ENCODE peak calls at places on chromosomes 16 and 17, in four cellular contexts. V is brain microvascular endothelial cell, K is fibroblast of lung, O is neural progenitor cell. W is an unnamed sample. For H3K27me3, the result is how much of the 10 kb centered on the place peaks cover.

GRCh38 chr16:26413780-26414179 is 652.9 kb upstream of the C16orf82 start:
- DNase-seq in V (no peak), K (no peak), O (no peak), W (no peak)

GRCh38 chr17:81518785-81519283 is 6.2 kb upstream of the ACTG1 start:
- DNase-seq in V (no peak), K (no peak), O (peak), W (no peak)

GRCh38 chr16:46975165-46975564 is 1.7 kb upstream of the DNAJA2 start:
- DNase-seq in V (no peak), K (no peak), O (no peak), W (no peak)

GRCh38 chr17:6683081-6683684 is 30.0 kb downstream of the SLC13A5 start:
- DNase-seq in V (no peak), K (no peak), O (no peak), W (no peak)

GRCh38 chr16:88911946-88912310 is 45.5 kb upstream of the PABPN1L start:
- DNase-seq in V (no peak), K (no peak), O (no peak), W (no peak)

GRCh38 chr17:206941-207560 is 25.6 kb upstream of the DOC2B start:
- DNase-seq in V (no peak), K (no peak), O (no peak), W (peak)

GRCh38 chr17:1055751-1056645 is 59.1 kb downstream of the TIMM22 start:
- DNase-seq in V (peak), K (peak), O (peak), W (peak)

GRCh38 chr17:60141111-60142018 is 8.4 kb upstream of the CA4 start:
- DNase-seq in V (peak), K (peak), O (peak), W (no peak)

GRCh38 chr17:80694085-80694991 is 149.7 kb downstream of the RPTOR start:
- DNase-seq in V (no peak), K (no peak), O (no peak), W (no peak)

GRCh38 chr17:774320-774584 is 7.8 kb downstream of the GLOD4 start:
- DNase-seq in V (no peak), K (no peak), O (no peak), W (no peak)

GRCh38 chr17:68053237-68054030 is 17.9 kb downstream of the KPNA2 start:
- DNase-seq in V (peak), K (peak), O (no peak), W (no peak)

GRCh38 chr16:75714661-75715060 is 11.6 kb downstream of the CPHXL start:
- DNase-seq in V (no peak), K (no peak), O (no peak), W (no peak)

GRCh38 chr17:71522383-71522782 is 598.4 kb upstream of the SOX9 start:
- DNase-seq in V (no peak), K (peak), O (peak), W (no peak)

DNA sequence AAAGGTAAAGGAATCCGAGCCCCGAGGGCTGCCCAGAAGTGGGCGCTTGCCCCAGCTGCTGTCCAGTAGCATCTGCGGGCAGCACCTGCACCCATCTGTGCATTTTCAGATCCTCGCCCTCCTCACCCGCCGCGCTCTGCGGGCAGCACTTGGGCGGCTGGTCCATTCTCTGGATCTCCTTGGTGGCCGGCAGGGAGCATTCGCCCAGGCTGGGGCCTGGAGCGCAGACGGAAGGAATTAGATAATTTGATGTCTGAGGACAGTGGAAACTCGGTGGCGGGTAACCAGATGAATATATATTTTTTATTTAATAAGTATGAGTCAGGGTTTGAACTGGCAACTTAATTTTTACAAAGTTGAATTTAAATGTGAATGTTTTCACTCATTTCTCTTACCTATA is 88.5 kb downstream of the NPIPB11 start:
- DNase-seq in V (no peak), K (no peak), O (no peak), W (peak)
- TF ChIP-seq CTCF in V (no peak), K (peak), O (peak), W (peak)

GRCh38 chr16:12903325-12904040 is 2.1 kb downstream of the SHISA9 start:
- DNase-seq in V (no peak), K (no peak), O (peak), W (peak)
- H3K27me3 ChIP-seq in V (half or more), K (under half), O (under half), W (half or more)

DNA sequence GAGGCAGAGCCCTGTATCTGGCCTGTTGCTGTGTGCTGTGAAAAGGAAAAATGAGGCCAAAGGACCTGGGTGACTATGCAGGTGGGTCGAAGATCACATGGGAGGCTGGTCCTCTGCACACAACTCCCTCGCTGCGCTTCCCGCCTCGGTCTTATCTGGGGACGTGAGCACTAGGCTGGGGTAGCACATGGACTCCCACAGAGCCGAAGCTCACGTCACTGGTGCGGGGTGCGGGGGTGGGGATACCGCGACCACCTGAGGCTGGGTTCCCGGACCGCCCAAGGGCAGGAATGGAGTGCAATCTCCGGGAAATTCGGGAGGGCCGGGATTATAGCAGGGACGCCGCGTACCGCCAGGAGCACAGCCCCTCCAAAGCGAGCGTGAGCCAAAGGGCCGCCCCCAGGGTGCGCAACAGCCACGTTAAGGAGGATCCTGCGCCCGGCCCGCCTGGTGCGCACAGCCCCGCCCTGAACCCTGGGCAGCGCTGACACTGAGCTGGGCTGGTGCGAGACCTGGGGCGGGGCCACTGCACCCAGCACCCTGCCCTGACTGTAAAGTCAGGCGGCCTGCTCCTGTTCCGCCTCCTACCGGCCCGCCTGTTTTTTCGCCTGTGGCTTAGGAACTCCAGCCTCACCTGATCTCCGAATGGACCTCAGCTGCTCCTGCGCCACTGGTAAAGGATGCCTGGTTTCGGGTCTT is 4.8 kb downstream of the MT1A start:
- DNase-seq in V (no peak), K (peak), O (peak), W (no peak)
- TF ChIP-seq CTCF in V (peak), K (no peak), O (peak), W (no peak)

GRCh38 chr16:54651440-54651839 is 279.2 kb upstream of the IRX5 start:
- DNase-seq in V (no peak), K (no peak), O (peak), W (no peak)

GRCh38 chr16:54651851-54652770 is 278.6 kb upstream of the IRX5 start:
- DNase-seq in V (no peak), K (peak), O (peak), W (no peak)

GRCh38 chr16:54657058-54657708 is 273.5 kb upstream of the IRX5 start:
- DNase-seq in V (peak), K (peak), O (no peak), W (no peak)

GRCh38 chr16:54655171-54655590 is 275.5 kb upstream of the IRX5 start:
- DNase-seq in V (no peak), K (peak), O (peak), W (no peak)

GRCh38 chr16:54654429-54654828 is 276.2 kb upstream of the IRX5 start:
- DNase-seq in V (no peak), K (no peak), O (peak), W (peak)
- H3K27me3 ChIP-seq in V (under half), K (under half), O (under half), W (under half)

DNA sequence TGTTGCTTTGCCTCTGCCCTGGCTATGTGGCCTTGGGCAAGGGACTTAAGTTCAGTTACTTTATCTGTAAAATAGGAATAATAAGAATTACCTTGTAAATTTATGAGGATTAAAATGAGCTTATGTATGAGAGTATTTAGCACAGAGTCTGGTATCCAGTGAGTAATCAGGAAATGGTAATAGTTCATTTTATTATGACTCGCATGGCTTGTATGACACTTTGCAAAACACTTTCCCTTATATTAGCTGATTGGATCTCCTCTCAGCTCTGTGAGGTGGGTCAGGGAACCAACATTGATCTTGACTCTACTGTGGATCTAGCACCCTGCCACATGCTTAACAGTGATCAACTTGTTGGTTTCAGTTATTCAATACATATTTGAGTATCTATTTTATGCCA is 8.3 kb upstream of the CDH3 start:
- DNase-seq in V (no peak), K (peak), O (no peak), W (no peak)
- TF ChIP-seq CTCF in V (no peak), K (no peak), O (no peak), W (no peak)

DNA sequence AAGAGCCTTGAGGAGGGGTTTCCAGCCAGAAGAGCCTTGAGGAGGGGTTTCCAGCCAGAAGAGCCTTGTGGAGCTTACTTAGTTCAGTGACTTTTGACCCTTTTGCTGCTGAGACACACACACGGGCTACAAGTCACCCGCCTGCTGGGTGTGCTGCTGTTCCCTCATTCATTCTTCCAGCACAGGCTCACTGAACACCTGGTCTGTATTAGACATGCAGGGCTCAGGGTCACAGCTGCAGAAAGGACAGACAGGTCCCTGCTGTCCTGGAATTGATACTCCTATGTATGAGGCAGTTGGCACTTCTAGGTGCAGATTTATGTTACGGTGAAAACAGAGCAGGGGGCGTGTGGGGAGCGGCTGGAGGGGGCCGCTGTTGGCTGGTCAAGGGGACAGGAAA is 6.7 kb downstream of the CACNG4 start:
- DNase-seq in V (no peak), K (no peak), O (no peak), W (no peak)
- H3K27me3 ChIP-seq in V (under half), K (under half), O (under half), W (under half)

GRCh38 chr17:40963838-40964237 is 2.9 kb downstream of the KRT39 start:
- DNase-seq in V (no peak), K (no peak), O (no peak), W (no peak)
- TF ChIP-seq CTCF in V (peak), K (peak), O (peak), W (peak)

DNA sequence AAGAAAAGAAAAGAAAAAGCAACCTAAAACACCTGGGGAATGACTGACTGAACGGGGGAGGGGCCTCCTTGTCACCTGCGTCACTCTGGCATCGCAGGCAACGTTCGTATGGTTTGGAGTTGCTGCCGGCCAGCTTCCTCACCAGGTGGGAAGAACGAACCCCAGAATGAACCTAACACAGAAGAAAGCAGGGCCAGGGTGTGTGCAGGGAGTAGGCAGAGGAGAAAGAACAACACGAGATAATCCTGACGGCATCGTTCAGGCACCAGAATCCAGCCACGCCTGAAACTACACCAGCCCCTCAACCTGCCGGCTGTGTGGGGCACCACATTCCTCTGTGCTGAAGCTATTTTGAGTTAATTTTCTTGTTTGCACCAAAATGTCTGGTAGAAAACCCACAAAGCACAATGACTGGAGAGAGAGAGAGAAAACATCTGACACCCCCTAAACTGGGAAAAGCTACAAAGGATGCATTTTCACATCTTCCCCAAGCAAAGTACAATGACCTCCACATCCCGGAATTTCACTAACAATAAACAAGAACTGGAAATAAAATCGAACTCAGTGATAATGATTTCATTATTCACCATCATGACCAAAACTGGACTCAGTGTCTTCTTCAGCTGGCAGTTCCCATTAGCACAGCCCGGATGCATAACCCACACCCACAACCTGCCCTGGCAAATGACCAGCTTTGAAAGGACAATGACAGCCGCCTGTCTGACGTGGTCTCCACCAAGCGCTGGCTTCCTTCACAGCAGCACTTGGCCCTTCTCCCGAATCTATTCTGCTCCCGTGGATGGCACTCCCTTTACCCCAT is 23.6 kb downstream of the RAB40B start:
- DNase-seq in V (no peak), K (no peak), O (no peak), W (no peak)
- H3K27me3 ChIP-seq in V (under half), K (under half), O (under half), W (under half)

DNA sequence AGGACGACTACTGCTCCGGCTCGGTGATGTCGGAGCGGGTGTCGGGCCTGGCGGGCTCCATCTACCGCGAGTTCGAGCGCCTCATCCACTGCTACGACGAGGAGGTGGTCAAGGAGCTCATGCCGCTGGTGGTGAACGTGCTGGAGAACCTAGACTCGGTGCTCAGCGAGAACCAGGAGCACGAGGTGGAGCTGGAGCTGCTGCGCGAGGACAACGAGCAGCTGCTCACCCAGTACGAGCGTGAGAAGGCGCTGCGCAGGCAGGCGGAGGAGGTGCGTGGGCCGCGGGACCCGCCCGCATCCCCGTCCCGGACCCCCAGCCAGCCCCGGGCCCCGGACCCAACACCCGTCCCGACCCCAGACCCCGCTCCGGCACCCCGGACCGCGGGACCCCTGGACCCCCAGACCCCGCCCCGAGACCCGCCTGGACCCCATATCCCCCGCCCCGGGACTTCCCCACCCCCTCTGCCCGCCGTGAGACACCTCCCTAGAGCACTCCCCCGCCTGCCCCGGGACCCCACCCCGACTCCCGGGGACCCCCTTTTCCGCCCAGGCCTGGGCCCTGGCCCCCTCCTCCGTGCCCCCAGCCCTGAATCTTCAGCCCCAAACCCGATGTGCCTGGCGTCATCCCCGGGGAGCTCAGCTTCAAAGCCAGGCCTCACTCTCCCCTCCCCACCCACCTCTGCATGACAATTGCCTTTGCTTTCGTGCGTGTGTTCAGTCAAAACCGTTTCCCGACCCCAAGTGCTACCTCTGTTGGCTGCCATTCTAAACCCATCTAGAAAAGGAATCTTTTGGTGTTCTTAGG is 594 bp downstream of the MAPK8IP3 start:
- DNase-seq in V (peak), K (peak), O (peak), W (no peak)
- TF ChIP-seq CTCF in V (no peak), K (no peak), O (no peak), W (no peak)

DNA sequence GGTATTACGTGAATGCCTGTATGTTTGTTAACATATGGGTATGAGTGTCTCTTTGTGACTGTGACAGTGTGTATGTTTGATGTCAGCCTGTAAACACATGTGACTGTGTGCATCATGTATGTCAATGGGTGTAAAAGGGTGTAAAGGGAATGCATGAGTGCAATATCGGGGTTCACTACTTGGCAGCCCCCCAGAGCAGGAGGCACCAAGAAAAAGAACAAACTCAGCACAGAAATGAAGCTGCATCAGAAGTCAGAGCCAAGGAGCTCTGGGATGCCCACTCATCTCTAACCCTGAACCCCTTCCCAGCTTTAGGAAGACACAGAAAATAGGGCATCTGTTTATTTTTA is 2.1 kb upstream of the HOXB6 start:
- DNase-seq in V (no peak), K (no peak), O (no peak), W (no peak)
- H3K27me3 ChIP-seq in V (half or more), K (under half), O (half or more), W (half or more)